ENCODE peak calls at places on chromosome 10, in seven cellular contexts. One of them, this sample, is unnamed.

GRCh38 chr10:97574374-97575100 is 2.0 kb downstream of the ANKRD2 start:
- DNase-seq in transverse colon: peak; percentile 52
- DNase-seq in RPMI7951: peak; percentile 91
- DNase-seq in GM23248: peak; percentile 88
- DNase-seq in astrocyte: peak; percentile 41
- DNase-seq in caudate nucleus: no peak
- DNase-seq in left cardiac atrium: peak; percentile 70
- DNase-seq in this sample: peak; percentile 91

GRCh38 chr10:103231047-103231551 is 14.6 kb upstream of the RPEL1 start:
- DNase-seq in RPMI7951: peak; percentile 88
- DNase-seq in astrocyte: peak; percentile 97
- DNase-seq in caudate nucleus: no peak
- DNase-seq in GM23248: peak; percentile 93
- DNase-seq in transverse colon: no peak
- DNase-seq in left cardiac atrium: peak; percentile 29
- DNase-seq in this sample: no peak

GRCh38 chr10:122234416-122234815 is 36.7 kb upstream of the BTBD16 start:
- DNase-seq in astrocyte: no peak
- DNase-seq in left cardiac atrium: no peak
- DNase-seq in RPMI7951: no peak
- DNase-seq in caudate nucleus: no peak
- DNase-seq in transverse colon: no peak
- DNase-seq in GM23248: no peak
- DNase-seq in this sample: no peak

GRCh38 chr10:93711891-93712290 is 9.5 kb upstream of the FRA10AC1 start:
- DNase-seq in astrocyte: no peak
- DNase-seq in RPMI7951: peak; percentile 20
- DNase-seq in transverse colon: no peak
- DNase-seq in left cardiac atrium: no peak
- DNase-seq in GM23248: peak; percentile 29
- DNase-seq in caudate nucleus: no peak
- DNase-seq in this sample: no peak

GRCh38 chr10:46547331-46547880 is 9.1 kb downstream of the GPRIN2 start:
- DNase-seq in GM23248: no peak
- DNase-seq in RPMI7951: no peak
- DNase-seq in left cardiac atrium: no peak
- DNase-seq in astrocyte: no peak
- DNase-seq in caudate nucleus: no peak
- DNase-seq in transverse colon: peak; percentile 7
- DNase-seq in this sample: peak; percentile 14

GRCh38 chr10:63114031-63114814 is 18.9 kb upstream of the NRBF2 start:
- DNase-seq in astrocyte: peak; percentile 84
- DNase-seq in left cardiac atrium: peak; percentile 70
- DNase-seq in caudate nucleus: no peak
- DNase-seq in RPMI7951: peak; percentile 71
- DNase-seq in GM23248: peak; percentile 94
- DNase-seq in transverse colon: peak; percentile 63
- DNase-seq in this sample: peak; percentile 72

GRCh38 chr10:95909591-95909990 is 1.8 kb downstream of the CC2D2B start:
- DNase-seq in RPMI7951: no peak
- DNase-seq in caudate nucleus: no peak
- DNase-seq in left cardiac atrium: no peak
- DNase-seq in astrocyte: no peak
- DNase-seq in GM23248: no peak
- DNase-seq in transverse colon: no peak
- DNase-seq in this sample: no peak

GRCh38 chr10:132555648-132556575 is 18.3 kb downstream of the INPP5A start:
- DNase-seq in caudate nucleus: no peak
- DNase-seq in RPMI7951: no peak
- DNase-seq in GM23248: no peak
- DNase-seq in astrocyte: no peak
- DNase-seq in left cardiac atrium: no peak
- DNase-seq in transverse colon: no peak
- DNase-seq in this sample: no peak